ENCODE peak calls at places on chromosomes 5 and 9, in six cellular contexts. D is bronchial epithelial cell, I is spleen, R is fibroblast of pulmonary artery, Q is GM06990, W is astrocyte of the cerebellum. N is an unnamed sample.

GRCh38 chr9:121692606-121693505 is 41.4 kb downstream of the DAB2IP start:
- DNase-seq in I (no peak), D (peak; percentile 33), Q (no peak), R (peak; percentile 24), W (no peak), N (peak; percentile 15)

GRCh38 chr5:148910686-148911361 is 84.4 kb downstream of the ADRB2 start:
- DNase-seq in I (peak; percentile 80), W (no peak), D (peak; percentile 81), R (peak; percentile 73), Q (no peak), N (no peak)

GRCh38 chr5:83471405-83472212 is at the start of gene VCAN:
- DNase-seq in I (peak; percentile 69), R (peak; percentile 93), D (peak; percentile 75), W (peak; percentile 72), Q (peak; percentile 38), N (peak; percentile 7)

GRCh38 chr9:91126761-91127420 is 234.8 kb downstream of the AUH start:
- DNase-seq in D (no peak), W (no peak), Q (no peak), R (peak; percentile 51), I (no peak), N (no peak)

GRCh38 chr9:34663296-34663590 is 786 bp upstream of the CCL27 start:
- DNase-seq in R (no peak), W (no peak), D (no peak), Q (no peak), I (no peak), N (no peak)

GRCh38 chr5:151896041-151896691 is 28.5 kb downstream of the GLRA1 start:
- DNase-seq in D (peak; percentile 92), W (peak; percentile 95), Q (no peak), R (peak; percentile 46), I (no peak), N (peak; percentile 7)

GRCh38 chr9:110156902-110157301 is 51.1 kb downstream of the C9orf152 start:
- DNase-seq in W (peak; percentile 91), R (peak; percentile 50), I (no peak), D (no peak), Q (peak; percentile 27), N (no peak)

GRCh38 chr9:87725900-87726709 is at the start of gene CTSL:
- DNase-seq in I (peak; percentile 89), W (no peak), D (peak; percentile 54), R (peak; percentile 90), Q (peak; percentile 28), N (peak; percentile 93)

GRCh38 chr5:115490601-115491000 is 54.0 kb downstream of the FEM1C start:
- DNase-seq in Q (no peak), W (no peak), I (no peak), D (no peak), R (no peak), N (no peak)

GRCh38 chr9:73133042-73133651 is 18.5 kb upstream of the ANXA1 start:
- DNase-seq in D (no peak), R (no peak), W (no peak), I (no peak), Q (no peak), N (no peak)

GRCh38 chr9:18611946-18612345 is 138.0 kb downstream of the ADAMTSL1 start:
- DNase-seq in D (no peak), Q (no peak), W (no peak), I (no peak), R (no peak), N (no peak)

GRCh38 chr5:33711094-33711670 is 180.6 kb downstream of the ADAMTS12 start:
- DNase-seq in D (no peak), R (no peak), W (no peak), I (no peak), Q (no peak), N (no peak)

GRCh38 chr9:129026442-129027223 is 1.5 kb downstream of the SH3GLB2 start:
- DNase-seq in W (no peak), R (no peak), I (no peak), D (no peak), Q (no peak), N (peak; percentile 35)

GRCh38 chr5:160064979-160065619 is 54.2 kb downstream of the PWWP2A start:
- DNase-seq in R (no peak), Q (no peak), D (peak; percentile 96), I (no peak), W (no peak), N (no peak)

GRCh38 chr5:113378960-113379541 is 55.7 kb downstream of the TSSK1B start:
- DNase-seq in D (peak; percentile 72), W (peak; percentile 28), I (no peak), Q (no peak), R (peak; percentile 72), N (peak; percentile 48)

GRCh38 chr5:139105621-139106071 is 92.5 kb downstream of the SIL1 start:
- DNase-seq in R (no peak), W (no peak), I (no peak), Q (no peak), D (no peak), N (peak; percentile 77)

GRCh38 chr5:84862132-84862531 is 477.5 kb upstream of the EDIL3 start:
- DNase-seq in I (no peak), D (no peak), Q (no peak), W (no peak), R (no peak), N (no peak)

GRCh38 chr5:149130932-149131273 is 10.4 kb upstream of the ABLIM3 start:
- DNase-seq in D (peak; percentile 44), R (no peak), I (no peak), W (no peak), Q (no peak), N (no peak)

GRCh38 chr9:2120926-2121689 is 106.0 kb downstream of the SMARCA2 start:
- DNase-seq in W (peak; percentile 44), Q (no peak), I (no peak), R (peak; percentile 63), D (peak; percentile 63), N (no peak)

GRCh38 chr9:15936316-15936869 is 383.6 kb downstream of the CCDC171 start:
- DNase-seq in R (peak; percentile 44), D (no peak), I (no peak), W (no peak), Q (no peak), N (no peak)

GRCh38 chr9:124286292-124286931 is 28.7 kb downstream of the NEK6 start:
- DNase-seq in Q (peak; percentile 84), W (peak; percentile 67), R (peak; percentile 85), I (no peak), D (no peak), N (no peak)

GRCh38 chr5:81222285-81222684 is 10.8 kb upstream of the CKMT2 start:
- DNase-seq in R (no peak), W (no peak), Q (no peak), I (no peak), D (no peak), N (no peak)

GRCh38 chr5:149265559-149265958 is 6.1 kb upstream of the AFAP1L1 start:
- DNase-seq in R (peak; percentile 82), W (no peak), D (peak; percentile 55), I (no peak), Q (no peak), N (no peak)

GRCh38 chr5:36177154-36177553 is 25.2 kb downstream of the SKP2 start:
- DNase-seq in D (no peak), I (no peak), W (no peak), Q (peak; percentile 65), R (no peak), N (no peak)

GRCh38 chr5:36179950-36180349 is 28.0 kb downstream of the SKP2 start:
- DNase-seq in Q (no peak), W (no peak), I (no peak), R (no peak), D (no peak), N (no peak)

GRCh38 chr5:36180556-36181350 is 28.8 kb downstream of the SKP2 start:
- DNase-seq in Q (no peak), R (no peak), D (no peak), W (no peak), I (no peak), N (no peak)

GRCh38 chr5:36175043-36175442 is 23.1 kb downstream of the SKP2 start:
- DNase-seq in W (no peak), R (no peak), Q (no peak), D (no peak), I (no peak), N (no peak)

DNA sequence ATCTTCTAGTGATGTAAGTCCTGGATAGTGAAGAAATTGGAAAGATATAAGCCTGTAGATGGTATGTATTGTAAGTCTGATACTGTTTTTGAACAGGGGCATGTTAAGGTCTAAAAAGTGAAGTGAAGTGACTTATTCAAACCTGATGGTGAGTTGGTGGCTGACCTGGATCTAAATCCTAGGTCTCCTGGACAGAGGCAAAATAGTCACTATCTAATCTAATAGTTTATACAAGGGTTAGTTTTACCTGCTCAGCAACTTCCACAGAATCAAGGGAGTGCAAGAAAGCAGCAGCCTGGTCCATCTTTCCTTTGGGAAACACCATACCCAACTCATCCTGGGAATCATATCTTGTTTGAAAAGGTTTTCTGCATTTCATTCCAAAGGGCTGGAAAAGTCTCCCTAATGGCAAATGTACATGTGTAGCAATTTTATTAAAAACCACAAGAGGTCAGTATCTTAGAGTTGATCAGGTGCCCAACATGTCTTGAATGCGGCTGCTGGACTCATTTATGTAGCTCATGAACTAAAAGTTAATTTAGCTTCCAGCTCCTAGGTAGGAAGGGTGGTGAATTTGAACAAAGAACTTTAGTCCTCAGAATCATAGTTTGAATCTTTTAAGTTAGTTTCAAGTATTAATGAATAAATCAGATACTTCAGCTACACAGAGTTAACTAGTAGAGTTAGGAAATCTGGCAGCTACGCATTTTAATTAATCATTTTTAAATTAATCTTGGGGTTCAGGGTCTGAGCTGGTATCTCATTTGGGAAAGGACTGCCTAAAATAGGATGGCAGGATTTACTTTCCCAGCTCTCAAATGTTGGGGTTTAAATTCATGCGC is 26.0 kb downstream of the SKP2 start:
- DNase-seq in R (peak; percentile 74), W (peak; percentile 36), D (peak; percentile 51), I (no peak), Q (no peak), N (peak; percentile 16)
- TF ChIP-seq CTCF in R (peak; percentile 59), W (peak; percentile 61), D (peak; percentile 42), I (no peak), Q (peak; percentile 39), N (peak; percentile 25)

GRCh38 chr9:21580636-21581353 is 98.7 kb upstream of the IFNE start:
- DNase-seq in D (peak; percentile 51), R (no peak), I (no peak), W (no peak), Q (no peak), N (peak; percentile 30)
- H3K4me3 ChIP-seq in D (no peak overlapping the region), R (no peak overlapping the region), I (no peak overlapping the region), W (no peak overlapping the region), Q (no peak overlapping the region), N (no peak overlapping the region)

GRCh38 chr5:66814146-66814991 is 218.2 kb downstream of the MAST4 start:
- DNase-seq in Q (peak; percentile 7), I (no peak), R (peak; percentile 76), D (peak; percentile 67), W (peak; percentile 49), N (peak; percentile 46)
- TF ChIP-seq CTCF in Q (peak; percentile 70), I (peak; percentile 37), R (peak; percentile 86), D (peak; percentile 66), W (peak; percentile 80), N (peak; percentile 67)

DNA sequence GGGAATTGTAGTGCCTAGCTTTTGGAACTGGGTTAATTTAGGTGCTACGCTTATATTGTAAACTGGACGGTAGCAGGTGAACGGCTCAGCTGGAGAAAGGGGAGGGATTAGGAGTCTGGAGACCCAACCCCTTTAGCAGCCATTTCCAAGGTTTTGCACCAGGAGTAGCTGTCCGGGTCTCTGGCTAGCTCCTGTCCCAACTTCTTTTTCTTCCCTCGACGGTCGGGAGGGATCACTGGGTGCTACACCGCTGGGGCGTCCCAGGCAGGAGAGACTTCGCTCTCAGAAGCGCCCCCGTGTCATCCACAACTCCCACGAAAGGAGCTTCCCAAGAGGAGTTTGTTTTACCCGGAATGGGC is 1640.9 kb upstream of the C9orf72 start:
- DNase-seq in D (no peak), I (no peak), W (no peak), Q (no peak), R (peak; percentile 25), N (peak; percentile 69)
- H3K4me3 ChIP-seq in D (peak overlapping the region; percentile 6), I (no peak overlapping the region), W (peak overlapping the region; percentile 44), Q (no peak overlapping the region), R (peak overlapping the region; percentile 48), N (peak overlapping the region; percentile 48)

GRCh38 chr9:108933641-108934322 is at the start of gene ELP1:
- DNase-seq in D (peak; percentile 90), Q (peak; percentile 94), R (peak; percentile 96), I (peak; percentile 98), W (peak; percentile 88), N (peak; percentile 92)
- TF ChIP-seq CTCF in D (peak; percentile 56), Q (peak; percentile 47), R (peak; percentile 33), I (no peak), W (no peak), N (no peak)